ENCODE peak calls at places on chromosomes 3 and 15, in four cellular contexts. One of them, this sample, is unnamed.

GRCh38 chr3:112074006-112074405 is 12.2 kb upstream of the C3orf52 start:
- DNase-seq in lower lobe of right lung: no peak
- DNase-seq in colonic mucosa: no peak
- DNase-seq in HL-60: no peak
- DNase-seq in this sample: no peak

GRCh38 chr15:89377842-89378698 is 43.4 kb upstream of the POLG start:
- DNase-seq in lower lobe of right lung: no peak
- DNase-seq in colonic mucosa: no peak
- DNase-seq in HL-60: no peak
- DNase-seq in this sample: no peak

GRCh38 chr15:20357139-20358065 is 184.2 kb downstream of the GOLGA6L6 start:
- DNase-seq in lower lobe of right lung: peak; percentile 59
- DNase-seq in colonic mucosa: no peak
- DNase-seq in HL-60: no peak
- DNase-seq in this sample: peak; percentile 55

GRCh38 chr15:83010709-83011270 is 649 bp downstream of the C15orf40 start:
- DNase-seq in lower lobe of right lung: peak; percentile 80
- DNase-seq in colonic mucosa: peak; percentile 82
- DNase-seq in HL-60: peak; percentile 45
- DNase-seq in this sample: peak; percentile 53

GRCh38 chr3:131655076-131655685 is 152.4 kb upstream of the MRPL3 start:
- DNase-seq in lower lobe of right lung: no peak
- DNase-seq in colonic mucosa: no peak
- DNase-seq in HL-60: no peak
- DNase-seq in this sample: no peak

GRCh38 chr3:170553788-170554620 is 31.9 kb downstream of the SLC7A14 start:
- DNase-seq in lower lobe of right lung: no peak
- DNase-seq in colonic mucosa: no peak
- DNase-seq in HL-60: no peak
- DNase-seq in this sample: no peak

GRCh38 chr3:43153189-43154083 is 47.6 kb upstream of the POMGNT2 start:
- DNase-seq in lower lobe of right lung: no peak
- DNase-seq in colonic mucosa: peak; percentile 63
- DNase-seq in HL-60: no peak
- DNase-seq in this sample: no peak

GRCh38 chr3:47781326-47781684 is 388 bp downstream of the SMARCC1 start:
- DNase-seq in lower lobe of right lung: peak; percentile 79
- DNase-seq in colonic mucosa: peak; percentile 81
- DNase-seq in HL-60: peak; percentile 61
- DNase-seq in this sample: no peak

GRCh38 chr15:33200903-33201302 is 6.4 kb upstream of the FMN1 start:
- DNase-seq in lower lobe of right lung: no peak
- DNase-seq in colonic mucosa: no peak
- DNase-seq in HL-60: no peak
- DNase-seq in this sample: no peak

GRCh38 chr3:113496924-113497323 is 18.0 kb downstream of the SPICE1 start:
- DNase-seq in lower lobe of right lung: no peak
- DNase-seq in colonic mucosa: no peak
- DNase-seq in HL-60: no peak
- DNase-seq in this sample: no peak

GRCh38 chr3:33787328-33788009 is 11.0 kb upstream of the PDCD6IP start:
- DNase-seq in lower lobe of right lung: peak; percentile 53
- DNase-seq in colonic mucosa: peak; percentile 65
- DNase-seq in HL-60: peak; percentile 28
- DNase-seq in this sample: peak; percentile 68

GRCh38 chr3:157913052-157913451 is 193.2 kb downstream of the SHOX2 start:
- DNase-seq in lower lobe of right lung: no peak
- DNase-seq in colonic mucosa: no peak
- DNase-seq in HL-60: no peak
- DNase-seq in this sample: no peak

GRCh38 chr3:169432692-169433432 is 230.7 kb downstream of the MECOM start:
- DNase-seq in lower lobe of right lung: no peak
- DNase-seq in colonic mucosa: no peak
- DNase-seq in HL-60: no peak
- DNase-seq in this sample: no peak

DNA sequence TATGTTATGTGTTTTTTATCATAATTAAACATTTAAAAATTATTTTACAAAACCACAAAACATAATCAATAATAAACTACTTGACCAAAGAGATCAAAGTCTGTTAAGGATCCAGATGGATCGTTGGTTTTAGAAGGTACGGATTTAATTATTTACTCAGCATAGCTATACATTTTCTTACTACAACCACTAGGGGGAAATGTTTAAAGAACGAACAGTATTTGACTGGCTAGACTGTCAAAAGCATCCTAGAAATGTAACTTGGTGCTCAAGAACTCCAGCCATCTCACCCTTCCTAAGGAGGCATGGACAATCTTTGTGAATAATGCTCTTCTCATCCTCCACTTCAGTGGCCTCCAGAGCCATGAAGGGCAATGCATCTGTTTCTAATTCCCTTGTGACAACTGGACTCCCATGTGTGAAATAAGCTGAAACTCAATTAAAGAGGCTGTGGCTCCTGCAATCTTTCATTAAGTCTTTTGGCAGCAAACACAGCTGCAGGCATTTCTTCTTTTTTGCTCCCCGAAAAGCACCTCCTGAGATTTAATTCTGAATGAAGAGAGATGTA is 94.7 kb upstream of the TUSC7 start:
- DNase-seq in lower lobe of right lung: no peak
- DNase-seq in colonic mucosa: no peak
- DNase-seq in HL-60: no peak
- DNase-seq in this sample: no peak
- TF ChIP-seq CTCF in lower lobe of right lung: no peak
- TF ChIP-seq CTCF in colonic mucosa: no peak
- TF ChIP-seq CTCF in HL-60: no peak
- TF ChIP-seq CTCF in this sample: no peak

GRCh38 chr15:57542505-57542817 is 49.2 kb upstream of the MYZAP start:
- DNase-seq in lower lobe of right lung: no peak
- DNase-seq in colonic mucosa: no peak
- DNase-seq in HL-60: no peak
- DNase-seq in this sample: no peak
- TF ChIP-seq CTCF in lower lobe of right lung: peak; percentile 4
- TF ChIP-seq CTCF in colonic mucosa: peak; percentile 5
- TF ChIP-seq CTCF in HL-60: no peak
- TF ChIP-seq CTCF in this sample: peak; percentile 47

GRCh38 chr15:74612677-74613076 is 3.0 kb upstream of the CLK3 start:
- DNase-seq in lower lobe of right lung: no peak
- DNase-seq in colonic mucosa: no peak
- DNase-seq in HL-60: no peak
- DNase-seq in this sample: no peak
- TF ChIP-seq CTCF in lower lobe of right lung: no peak
- TF ChIP-seq CTCF in colonic mucosa: no peak
- TF ChIP-seq CTCF in HL-60: no peak
- TF ChIP-seq CTCF in this sample: no peak

GRCh38 chr3:174620855-174621457 is 238.2 kb upstream of the NAALADL2 start:
- DNase-seq in lower lobe of right lung: no peak
- DNase-seq in colonic mucosa: no peak
- DNase-seq in HL-60: no peak
- DNase-seq in this sample: no peak
- TF ChIP-seq CTCF in lower lobe of right lung: no peak
- TF ChIP-seq CTCF in colonic mucosa: no peak
- TF ChIP-seq CTCF in HL-60: no peak
- TF ChIP-seq CTCF in this sample: no peak

This sample was measured in CD14-positive monocyte.